ENCODE peak calls at places on chromosomes 2 and 18, in six cellular contexts. One of them, this sample, is unnamed.

GRCh38 chr2:148813603-148814065 is 61.4 kb upstream of the KIF5C start:
- DNase-seq in heart left ventricle: no peak
- DNase-seq in WERI-Rb-1: no peak
- DNase-seq in colonic mucosa: peak; percentile 22
- DNase-seq in SJSA1: no peak
- DNase-seq in small intestine: peak; percentile 33
- DNase-seq in this sample: peak; percentile 83

GRCh38 chr2:234881413-234882241 is 70.2 kb upstream of the SH3BP4 start:
- DNase-seq in heart left ventricle: peak; percentile 91
- DNase-seq in WERI-Rb-1: peak; percentile 60
- DNase-seq in colonic mucosa: peak; percentile 95
- DNase-seq in SJSA1: peak; percentile 81
- DNase-seq in small intestine: peak; percentile 92
- DNase-seq in this sample: peak; percentile 88

GRCh38 chr2:238501311-238501710 is 74.6 kb downstream of the ASB1 start:
- DNase-seq in heart left ventricle: no peak
- DNase-seq in WERI-Rb-1: no peak
- DNase-seq in colonic mucosa: no peak
- DNase-seq in SJSA1: no peak
- DNase-seq in small intestine: no peak
- DNase-seq in this sample: no peak

GRCh38 chr2:36762764-36763490 is 66.4 kb downstream of the VIT start:
- DNase-seq in heart left ventricle: no peak
- DNase-seq in WERI-Rb-1: no peak
- DNase-seq in colonic mucosa: no peak
- DNase-seq in SJSA1: no peak
- DNase-seq in small intestine: no peak
- DNase-seq in this sample: no peak

GRCh38 chr2:46858697-46859080 is 56.9 kb downstream of the MCFD2 start:
- DNase-seq in heart left ventricle: no peak
- DNase-seq in WERI-Rb-1: no peak
- DNase-seq in colonic mucosa: no peak
- DNase-seq in SJSA1: no peak
- DNase-seq in small intestine: no peak
- DNase-seq in this sample: no peak

GRCh38 chr2:236538242-236538641 is 31.4 kb upstream of the ACKR3 start:
- DNase-seq in heart left ventricle: no peak
- DNase-seq in WERI-Rb-1: no peak
- DNase-seq in colonic mucosa: no peak
- DNase-seq in SJSA1: no peak
- DNase-seq in small intestine: no peak
- DNase-seq in this sample: no peak

GRCh38 chr2:10712186-10712809 is 9.1 kb upstream of the ATP6V1C2 start:
- DNase-seq in heart left ventricle: no peak
- DNase-seq in WERI-Rb-1: no peak
- DNase-seq in colonic mucosa: no peak
- DNase-seq in SJSA1: no peak
- DNase-seq in small intestine: no peak
- DNase-seq in this sample: no peak

GRCh38 chr18:47331641-47332040 is 80.2 kb upstream of the SKOR2 start:
- DNase-seq in heart left ventricle: no peak
- DNase-seq in WERI-Rb-1: no peak
- DNase-seq in colonic mucosa: no peak
- DNase-seq in SJSA1: no peak
- DNase-seq in small intestine: no peak
- DNase-seq in this sample: no peak

GRCh38 chr2:7007846-7008741 is 90.9 kb downstream of the RNF144A start:
- DNase-seq in heart left ventricle: peak; percentile 91
- DNase-seq in WERI-Rb-1: no peak
- DNase-seq in colonic mucosa: peak; percentile 62
- DNase-seq in SJSA1: peak; percentile 76
- DNase-seq in small intestine: peak; percentile 11
- DNase-seq in this sample: peak; percentile 48

GRCh38 chr2:62469558-62469957 is 36.4 kb downstream of the TMEM17 start:
- DNase-seq in heart left ventricle: no peak
- DNase-seq in WERI-Rb-1: no peak
- DNase-seq in colonic mucosa: no peak
- DNase-seq in SJSA1: no peak
- DNase-seq in small intestine: no peak
- DNase-seq in this sample: no peak

GRCh38 chr2:7758065-7758759 is 841.0 kb downstream of the RNF144A start:
- DNase-seq in heart left ventricle: no peak
- DNase-seq in WERI-Rb-1: no peak
- DNase-seq in colonic mucosa: no peak
- DNase-seq in SJSA1: no peak
- DNase-seq in small intestine: no peak
- DNase-seq in this sample: no peak

GRCh38 chr2:56680971-56681631 is 497.3 kb downstream of the CCDC85A start:
- DNase-seq in heart left ventricle: no peak
- DNase-seq in WERI-Rb-1: no peak
- DNase-seq in colonic mucosa: no peak
- DNase-seq in SJSA1: peak; percentile 28
- DNase-seq in small intestine: no peak
- DNase-seq in this sample: no peak

GRCh38 chr18:47174545-47175116 is 1.5 kb downstream of the IER3IP1 start:
- DNase-seq in heart left ventricle: no peak
- DNase-seq in WERI-Rb-1: no peak
- DNase-seq in colonic mucosa: peak; percentile 25
- DNase-seq in SJSA1: no peak
- DNase-seq in small intestine: peak; percentile 68
- DNase-seq in this sample: peak; percentile 20

GRCh38 chr2:199015072-199015471 is 442.7 kb downstream of the SATB2 start:
- DNase-seq in heart left ventricle: no peak
- DNase-seq in WERI-Rb-1: no peak
- DNase-seq in colonic mucosa: no peak
- DNase-seq in SJSA1: no peak
- DNase-seq in small intestine: no peak
- DNase-seq in this sample: no peak

GRCh38 chr2:85394976-85395375 is 15.2 kb downstream of the CAPG start:
- DNase-seq in heart left ventricle: no peak
- DNase-seq in WERI-Rb-1: no peak
- DNase-seq in colonic mucosa: no peak
- DNase-seq in SJSA1: no peak
- DNase-seq in small intestine: no peak
- DNase-seq in this sample: peak; percentile 32

GRCh38 chr2:231300722-231301076 is 94.8 kb upstream of the B3GNT7 start:
- DNase-seq in heart left ventricle: no peak
- DNase-seq in WERI-Rb-1: no peak
- DNase-seq in colonic mucosa: no peak
- DNase-seq in SJSA1: no peak
- DNase-seq in small intestine: no peak
- DNase-seq in this sample: no peak

GRCh38 chr18:62281684-62282083 is 43.4 kb upstream of the TNFRSF11A start:
- DNase-seq in heart left ventricle: no peak
- DNase-seq in WERI-Rb-1: no peak
- DNase-seq in colonic mucosa: no peak
- DNase-seq in SJSA1: no peak
- DNase-seq in small intestine: no peak
- DNase-seq in this sample: no peak

GRCh38 chr2:196336715-196337617 is 165.6 kb upstream of the STK17B start:
- DNase-seq in heart left ventricle: no peak
- DNase-seq in WERI-Rb-1: no peak
- DNase-seq in colonic mucosa: no peak
- DNase-seq in SJSA1: peak; percentile 43
- DNase-seq in small intestine: peak; percentile 20
- DNase-seq in this sample: no peak

GRCh38 chr2:147389218-147389617 is 455.6 kb upstream of the ACVR2A start:
- DNase-seq in heart left ventricle: no peak
- DNase-seq in WERI-Rb-1: no peak
- DNase-seq in colonic mucosa: no peak
- DNase-seq in SJSA1: no peak
- DNase-seq in small intestine: peak; percentile 23
- DNase-seq in this sample: no peak

GRCh38 chr18:475202-475624 is 25.3 kb downstream of the COLEC12 start:
- DNase-seq in heart left ventricle: peak; percentile 41
- DNase-seq in WERI-Rb-1: no peak
- DNase-seq in colonic mucosa: no peak
- DNase-seq in SJSA1: peak; percentile 89
- DNase-seq in small intestine: no peak
- DNase-seq in this sample: peak; percentile 59

GRCh38 chr18:78972930-78973331 is 6.7 kb upstream of the SALL3 start:
- DNase-seq in heart left ventricle: no peak
- DNase-seq in WERI-Rb-1: no peak
- DNase-seq in colonic mucosa: no peak
- DNase-seq in SJSA1: no peak
- DNase-seq in small intestine: no peak
- DNase-seq in this sample: peak; percentile 75
- H3K27me3 ChIP-seq in heart left ventricle: peaks cover 69% of the 10 kb centered on the region
- H3K27me3 ChIP-seq in WERI-Rb-1: no peaks in the 10 kb centered on the region
- H3K27me3 ChIP-seq in colonic mucosa: peaks cover 50% of the 10 kb centered on the region
- H3K27me3 ChIP-seq in SJSA1: no peaks in the 10 kb centered on the region
- H3K27me3 ChIP-seq in small intestine: peaks cover 53% of the 10 kb centered on the region
- H3K27me3 ChIP-seq in this sample: peaks cover 66% of the 10 kb centered on the region

GRCh38 chr18:22043837-22044236 is 125.6 kb upstream of the GATA6 start:
- DNase-seq in heart left ventricle: no peak
- DNase-seq in WERI-Rb-1: no peak
- DNase-seq in colonic mucosa: no peak
- DNase-seq in SJSA1: no peak
- DNase-seq in small intestine: peak; percentile 37
- DNase-seq in this sample: no peak
- H3K4me3 ChIP-seq in heart left ventricle: no peak overlapping the region
- H3K4me3 ChIP-seq in WERI-Rb-1: no peak overlapping the region
- H3K4me3 ChIP-seq in colonic mucosa: no peak overlapping the region
- H3K4me3 ChIP-seq in SJSA1: no peak overlapping the region
- H3K4me3 ChIP-seq in small intestine: no peak overlapping the region
- H3K4me3 ChIP-seq in this sample: no peak overlapping the region

GRCh38 chr2:219213026-219213415 is 5.7 kb downstream of the ABCB6 start:
- DNase-seq in heart left ventricle: no peak
- DNase-seq in WERI-Rb-1: no peak
- DNase-seq in colonic mucosa: peak; percentile 17
- DNase-seq in SJSA1: no peak
- DNase-seq in small intestine: no peak
- DNase-seq in this sample: no peak

GRCh38 chr2:219214141-219214540 is 4.6 kb downstream of the ABCB6 start:
- DNase-seq in heart left ventricle: no peak
- DNase-seq in WERI-Rb-1: no peak
- DNase-seq in colonic mucosa: no peak
- DNase-seq in SJSA1: no peak
- DNase-seq in small intestine: no peak
- DNase-seq in this sample: no peak

GRCh38 chr2:219213486-219214071 is 5.2 kb downstream of the ABCB6 start:
- DNase-seq in heart left ventricle: peak; percentile 3
- DNase-seq in WERI-Rb-1: no peak
- DNase-seq in colonic mucosa: no peak
- DNase-seq in SJSA1: no peak
- DNase-seq in small intestine: no peak
- DNase-seq in this sample: no peak

GRCh38 chr2:219218279-219219112 is at the start of gene ABCB6:
- DNase-seq in heart left ventricle: peak; percentile 98
- DNase-seq in WERI-Rb-1: peak; percentile 98
- DNase-seq in colonic mucosa: peak; percentile 97
- DNase-seq in SJSA1: peak; percentile 90
- DNase-seq in small intestine: peak; percentile 91
- DNase-seq in this sample: peak; percentile 98

DNA sequence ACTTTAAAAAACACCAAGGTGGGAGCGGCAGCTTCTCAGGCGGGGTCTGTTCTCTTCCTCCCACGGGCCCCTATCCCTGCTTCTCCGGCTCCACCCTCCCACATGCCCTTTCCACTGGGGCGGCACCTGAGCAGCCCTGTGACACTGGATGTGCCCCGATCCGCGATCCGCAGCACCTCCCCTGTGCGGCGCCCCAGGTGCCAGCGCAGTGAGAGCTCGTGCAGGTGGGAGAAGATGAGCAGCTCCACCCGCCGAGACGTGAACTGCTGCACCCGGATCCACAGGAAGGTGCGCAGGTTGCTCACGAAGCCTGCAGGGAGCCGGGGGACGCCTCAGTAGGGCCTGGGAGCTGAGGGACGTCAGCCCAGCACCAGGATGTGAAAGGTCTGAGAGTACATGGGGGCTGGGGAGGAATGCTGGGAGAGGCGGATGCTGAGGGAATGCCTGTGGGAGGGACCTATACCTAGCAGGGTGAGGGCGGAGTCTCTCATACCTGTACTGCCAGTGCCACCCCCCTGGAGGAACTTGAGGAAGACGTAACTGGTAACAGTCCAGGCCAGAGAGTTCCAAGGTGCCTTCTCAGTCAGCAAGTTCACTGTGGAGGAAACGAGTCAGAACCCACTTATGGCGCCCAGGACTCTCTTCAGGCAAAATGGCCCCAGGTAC is 2.8 kb downstream of the ABCB6 start:
- DNase-seq in heart left ventricle: no peak
- DNase-seq in WERI-Rb-1: no peak
- DNase-seq in colonic mucosa: no peak
- DNase-seq in SJSA1: no peak
- DNase-seq in small intestine: no peak
- DNase-seq in this sample: no peak
- H3K36me3 ChIP-seq in heart left ventricle: peaks cover 57% of the 10 kb centered on the region
- H3K36me3 ChIP-seq in WERI-Rb-1: peaks cover 74% of the 10 kb centered on the region
- H3K36me3 ChIP-seq in colonic mucosa: no peaks in the 10 kb centered on the region
- H3K36me3 ChIP-seq in SJSA1: peaks cover 77% of the 10 kb centered on the region
- H3K36me3 ChIP-seq in small intestine: peaks cover 5% of the 10 kb centered on the region
- H3K36me3 ChIP-seq in this sample: peaks cover 19% of the 10 kb centered on the region

GRCh38 chr2:25447018-25447417 is 105.3 kb upstream of the DNMT3A start:
- DNase-seq in heart left ventricle: no peak
- DNase-seq in WERI-Rb-1: no peak
- DNase-seq in colonic mucosa: no peak
- DNase-seq in SJSA1: no peak
- DNase-seq in small intestine: no peak
- DNase-seq in this sample: no peak

GRCh38 chr2:25443766-25444165 is 102.0 kb upstream of the DNMT3A start:
- DNase-seq in heart left ventricle: no peak
- DNase-seq in WERI-Rb-1: no peak
- DNase-seq in colonic mucosa: no peak
- DNase-seq in SJSA1: no peak
- DNase-seq in small intestine: no peak
- DNase-seq in this sample: no peak

GRCh38 chr2:25446122-25446521 is 104.4 kb upstream of the DNMT3A start:
- DNase-seq in heart left ventricle: no peak
- DNase-seq in WERI-Rb-1: no peak
- DNase-seq in colonic mucosa: no peak
- DNase-seq in SJSA1: no peak
- DNase-seq in small intestine: no peak
- DNase-seq in this sample: no peak

GRCh38 chr2:25445464-25445863 is 103.7 kb upstream of the DNMT3A start:
- DNase-seq in heart left ventricle: no peak
- DNase-seq in WERI-Rb-1: no peak
- DNase-seq in colonic mucosa: no peak
- DNase-seq in SJSA1: no peak
- DNase-seq in small intestine: no peak
- DNase-seq in this sample: peak; percentile 33

DNA sequence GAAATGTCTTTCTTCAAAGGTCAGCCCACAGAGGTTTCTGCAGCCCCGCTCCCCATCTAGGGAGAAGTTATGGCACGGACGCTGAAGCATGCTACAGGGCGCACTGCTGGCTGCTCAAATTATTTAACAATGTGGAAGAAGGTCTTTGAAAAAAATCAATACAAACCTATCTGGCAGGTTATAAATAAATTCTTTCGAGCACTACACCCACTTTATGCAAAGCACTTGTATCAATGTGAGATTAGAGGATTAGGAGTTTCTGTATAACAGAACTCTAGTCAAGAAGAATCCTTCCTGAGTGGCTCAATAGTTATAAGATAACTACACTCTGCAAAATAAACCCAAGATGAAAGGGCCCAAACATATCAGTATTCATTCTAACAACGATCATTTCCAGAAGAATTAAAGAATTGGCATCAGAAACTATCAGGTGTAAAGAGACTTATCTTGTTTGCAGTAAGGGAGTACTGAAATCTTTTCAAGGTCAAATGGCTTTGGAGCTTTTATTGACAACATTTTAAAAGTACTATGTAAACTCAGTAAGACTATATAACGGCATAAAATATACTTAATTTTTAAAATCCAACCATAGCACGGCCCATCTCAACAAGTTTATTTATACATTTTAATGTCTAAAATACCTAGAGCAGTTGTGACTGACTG is 103.0 kb upstream of the DNMT3A start:
- DNase-seq in heart left ventricle: no peak
- DNase-seq in WERI-Rb-1: no peak
- DNase-seq in colonic mucosa: no peak
- DNase-seq in SJSA1: no peak
- DNase-seq in small intestine: no peak
- DNase-seq in this sample: no peak
- H3K27me3 ChIP-seq in heart left ventricle: no peaks in the 10 kb centered on the region
- H3K27me3 ChIP-seq in WERI-Rb-1: no peaks in the 10 kb centered on the region
- H3K27me3 ChIP-seq in colonic mucosa: no peaks in the 10 kb centered on the region
- H3K27me3 ChIP-seq in SJSA1: no peaks in the 10 kb centered on the region
- H3K27me3 ChIP-seq in small intestine: no peaks in the 10 kb centered on the region
- H3K27me3 ChIP-seq in this sample: no peaks in the 10 kb centered on the region